ENCODE peak calls at places on chromosome 2, in six cellular contexts. W is AG09319, B is endodermal cell, A is GM10248, T is tibial artery, J is adrenal gland. R is an unnamed sample.

GRCh38 chr2:43950383-43951008 is 45.3 kb downstream of the LRPPRC start:
- DNase-seq in T (no peak), A (peak), W (no peak), J (peak), B (no peak), R (no peak)

GRCh38 chr2:240460781-240461431 is 25.4 kb downstream of the GPC1 start:
- DNase-seq in T (peak), B (peak), W (no peak), J (peak), A (no peak), R (peak)

GRCh38 chr2:31813016-31813415 is 197.8 kb downstream of the MEMO1 start:
- DNase-seq in T (no peak), B (no peak), J (no peak), W (no peak), A (no peak), R (no peak)

GRCh38 chr2:40665493-40666232 is 213.8 kb upstream of the SLC8A1 start:
- DNase-seq in A (no peak), J (no peak), T (no peak), B (no peak), W (no peak), R (no peak)

GRCh38 chr2:239611222-239611795 is 210.5 kb upstream of the HDAC4 start:
- DNase-seq in B (peak), J (no peak), W (no peak), A (no peak), T (no peak), R (no peak)

GRCh38 chr2:167181134-167181533 is 292.9 kb downstream of the XIRP2 start:
- DNase-seq in W (no peak), B (no peak), J (no peak), A (no peak), T (no peak), R (no peak)

GRCh38 chr2:153354406-153354805 is 124.2 kb downstream of the RPRM start:
- DNase-seq in B (no peak), W (no peak), J (peak), A (no peak), T (no peak), R (no peak)

GRCh38 chr2:136135924-136136906 is 18.3 kb upstream of the CXCR4 start:
- DNase-seq in T (no peak), W (no peak), J (peak), A (peak), B (no peak), R (no peak)

GRCh38 chr2:71419976-71420375 is 33.4 kb upstream of the DYSF start:
- DNase-seq in A (no peak), W (no peak), B (no peak), J (no peak), T (no peak), R (no peak)

GRCh38 chr2:237453671-237454070 is 33.4 kb upstream of the MLPH start:
- DNase-seq in J (no peak), A (no peak), W (no peak), B (no peak), T (no peak), R (no peak)

GRCh38 chr2:206520450-206520849 is 77.1 kb downstream of the ADAM23 start:
- DNase-seq in B (peak), W (no peak), A (no peak), J (no peak), T (no peak), R (no peak)

DNA sequence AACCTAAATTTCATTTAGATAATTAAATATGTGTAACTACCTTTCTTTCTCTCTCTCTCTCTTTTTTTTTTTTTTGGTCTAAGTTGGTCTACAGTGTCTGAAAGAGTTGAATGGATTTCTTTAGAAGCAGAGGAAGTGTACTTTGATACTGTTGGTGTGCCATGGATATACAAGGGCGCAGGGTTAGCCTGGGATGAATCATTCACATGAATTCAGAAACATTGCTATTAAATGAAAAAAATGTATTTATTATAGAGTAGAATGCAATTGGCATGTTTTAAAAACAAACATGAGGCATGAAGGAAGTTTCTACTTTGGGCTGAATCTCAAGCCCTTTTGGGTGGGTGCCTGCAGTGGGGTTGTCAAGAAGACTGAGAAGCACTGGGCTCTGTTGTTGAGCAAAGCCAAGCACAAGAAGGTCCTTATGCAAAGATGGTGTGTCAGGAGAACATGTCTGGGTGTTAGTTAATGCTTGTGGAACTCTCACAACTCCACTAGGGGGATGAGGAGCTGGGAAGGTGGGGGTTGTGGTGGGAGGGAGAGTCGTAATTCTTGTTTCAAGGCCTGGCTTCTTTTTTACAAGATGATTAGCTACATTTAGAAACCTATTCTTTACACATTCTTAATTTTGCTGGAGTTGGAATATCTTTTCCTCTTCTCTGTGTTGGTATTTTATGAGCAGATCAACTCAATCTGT is 57.9 kb downstream of the LYPD6 start:
- DNase-seq in J (no peak), T (no peak), W (no peak), A (no peak), B (peak), R (peak)
- TF ChIP-seq CTCF in J (no peak), T (no peak), W (peak), A (no peak), B (peak), R (peak)

DNA sequence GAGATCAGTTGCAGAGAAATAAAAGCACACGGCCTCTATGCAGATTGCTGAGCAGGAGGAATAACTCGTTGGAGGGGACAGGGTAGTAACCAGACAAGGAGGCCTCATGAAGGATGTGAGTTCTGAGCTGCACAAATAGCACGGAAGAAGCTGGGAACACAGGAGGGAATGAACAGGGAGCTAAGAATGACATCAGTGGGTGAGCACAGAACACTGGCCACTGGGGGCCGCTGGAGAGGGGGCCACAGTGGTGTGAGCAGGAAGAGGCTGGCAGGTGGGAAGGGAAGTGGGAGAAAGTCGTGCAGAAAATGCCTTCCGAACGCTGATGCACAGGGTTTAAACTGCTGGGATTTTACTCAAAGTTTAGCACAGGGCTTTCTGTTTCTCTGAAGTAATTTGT is 61.0 kb downstream of the ZAP70 start:
- DNase-seq in W (no peak), A (no peak), T (no peak), J (no peak), B (peak), R (peak)
- TF ChIP-seq CTCF in W (no peak), A (peak), T (no peak), J (no peak), B (peak), R (peak)

GRCh38 chr2:37180006-37180639 is 8.3 kb downstream of the SULT6B1 start:
- DNase-seq in B (no peak), T (no peak), A (no peak), W (no peak), J (no peak), R (no peak)
- TF ChIP-seq CTCF in B (peak), T (no peak), A (no peak), W (no peak), J (no peak), R (no peak)

GRCh38 chr2:234986346-234986745 is 34.5 kb downstream of the SH3BP4 start:
- DNase-seq in T (no peak), W (no peak), B (peak), A (no peak), J (no peak), R (no peak)

GRCh38 chr2:234988491-234988890 is 36.7 kb downstream of the SH3BP4 start:
- DNase-seq in T (no peak), W (no peak), B (no peak), A (no peak), J (no peak), R (no peak)

GRCh38 chr2:234987754-234988153 is 35.9 kb downstream of the SH3BP4 start:
- DNase-seq in W (no peak), T (no peak), J (no peak), B (no peak), A (no peak), R (no peak)

GRCh38 chr2:234985608-234986115 is 33.8 kb downstream of the SH3BP4 start:
- DNase-seq in W (no peak), B (no peak), J (no peak), A (no peak), T (no peak), R (no peak)

DNA sequence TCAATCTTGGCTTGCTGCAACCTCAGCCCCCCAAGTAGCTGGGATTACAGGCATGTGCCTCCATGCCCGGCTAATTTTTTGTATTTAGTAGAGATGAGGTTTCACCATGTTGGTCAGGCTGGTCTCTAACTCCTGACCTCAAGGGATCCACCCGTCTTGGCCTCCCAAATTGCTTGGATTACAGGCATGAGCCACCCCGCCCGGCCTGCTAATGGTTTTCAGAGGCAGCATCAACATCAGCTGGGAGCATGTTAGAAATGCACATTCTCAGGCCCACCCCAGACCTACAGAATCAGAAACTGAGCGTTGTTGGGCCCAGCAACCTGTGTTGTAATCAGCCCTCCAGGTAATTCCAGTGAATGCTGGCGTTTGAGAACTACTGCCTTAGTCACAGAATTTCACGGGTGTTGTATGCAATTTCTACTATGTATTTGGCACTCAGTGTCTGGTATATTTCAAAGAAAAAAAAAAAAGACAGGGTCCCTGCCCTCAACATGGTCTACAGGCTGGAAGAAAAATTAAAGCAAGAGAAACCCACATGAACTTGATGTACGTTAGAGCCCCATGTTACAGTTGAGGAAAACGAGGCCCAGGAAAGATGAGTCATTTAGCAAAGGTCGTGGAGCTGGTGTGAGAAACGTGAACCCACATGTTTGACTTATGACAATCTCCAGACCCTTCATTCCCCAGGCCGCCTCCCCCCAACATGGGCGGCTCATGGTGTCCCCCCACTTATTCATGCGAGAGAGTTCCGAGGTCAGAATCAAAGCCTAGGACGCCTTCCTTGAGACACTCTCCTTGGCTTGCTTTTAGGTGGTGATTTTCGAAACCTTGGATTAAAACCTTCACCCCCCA is 35.3 kb downstream of the SH3BP4 start:
- DNase-seq in A (no peak), W (no peak), J (no peak), B (no peak), T (no peak), R (no peak)
- TF ChIP-seq CTCF in A (no peak), W (no peak), J (no peak), B (no peak), T (no peak), R (no peak)

DNA sequence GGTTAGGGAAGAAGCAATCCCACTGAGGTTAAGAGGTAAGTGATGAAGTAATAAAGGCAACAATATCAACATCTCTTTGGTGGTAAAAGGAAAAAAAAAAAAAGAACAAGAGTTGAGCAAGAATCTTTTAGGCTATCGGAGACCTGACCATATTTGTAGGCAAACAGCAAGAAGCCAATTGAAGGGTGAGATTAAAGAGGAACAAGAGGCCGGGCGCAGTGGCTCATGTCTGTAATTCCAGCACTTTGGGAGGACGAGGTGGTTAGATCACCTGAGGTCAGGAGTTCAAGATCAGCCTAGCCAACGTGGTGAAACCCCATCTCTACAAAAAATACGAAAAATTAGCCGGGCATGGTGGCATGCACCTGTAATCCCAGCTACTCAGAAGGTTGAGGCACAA is 11.3 kb downstream of the VPS54 start:
- DNase-seq in A (no peak), T (no peak), J (no peak), B (no peak), W (no peak), R (no peak)
- TF ChIP-seq CTCF in A (no peak), T (no peak), J (no peak), B (no peak), W (no peak), R (no peak)

DNA sequence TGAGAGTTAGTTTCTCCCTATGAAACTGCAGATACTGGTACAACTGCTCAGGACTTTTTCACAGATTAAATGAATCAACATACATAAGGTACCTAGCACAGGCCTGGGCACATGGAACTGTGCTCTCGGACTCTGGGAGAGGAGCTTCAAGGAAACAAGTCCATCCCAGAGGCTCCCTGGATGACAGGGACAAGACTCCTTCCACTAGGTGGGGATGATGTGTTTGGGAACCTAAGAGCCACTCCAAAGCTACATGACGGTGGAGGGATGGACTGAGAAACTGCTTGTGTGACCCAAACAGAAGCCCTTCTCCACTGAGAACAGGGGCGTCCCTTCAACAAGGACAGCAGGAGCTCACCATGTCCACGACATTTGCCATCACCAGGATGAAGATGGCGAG is 37.1 kb downstream of the CENPO start:
- DNase-seq in T (peak), A (no peak), J (no peak), W (no peak), B (no peak), R (no peak)
- TF ChIP-seq CTCF in T (no peak), A (no peak), J (no peak), W (peak), B (peak), R (no peak)

GRCh38 chr2:193867454-193867853 is 1672.7 kb upstream of the TMEFF2 start:
- DNase-seq in B (peak), T (no peak), J (no peak), A (no peak), W (no peak), R (no peak)

GRCh38 chr2:193861557-193861956 is 1666.8 kb upstream of the TMEFF2 start:
- DNase-seq in B (no peak), J (no peak), A (no peak), T (no peak), W (no peak), R (no peak)
- TF ChIP-seq CTCF in B (peak), J (no peak), A (no peak), T (no peak), W (no peak), R (no peak)

DNA sequence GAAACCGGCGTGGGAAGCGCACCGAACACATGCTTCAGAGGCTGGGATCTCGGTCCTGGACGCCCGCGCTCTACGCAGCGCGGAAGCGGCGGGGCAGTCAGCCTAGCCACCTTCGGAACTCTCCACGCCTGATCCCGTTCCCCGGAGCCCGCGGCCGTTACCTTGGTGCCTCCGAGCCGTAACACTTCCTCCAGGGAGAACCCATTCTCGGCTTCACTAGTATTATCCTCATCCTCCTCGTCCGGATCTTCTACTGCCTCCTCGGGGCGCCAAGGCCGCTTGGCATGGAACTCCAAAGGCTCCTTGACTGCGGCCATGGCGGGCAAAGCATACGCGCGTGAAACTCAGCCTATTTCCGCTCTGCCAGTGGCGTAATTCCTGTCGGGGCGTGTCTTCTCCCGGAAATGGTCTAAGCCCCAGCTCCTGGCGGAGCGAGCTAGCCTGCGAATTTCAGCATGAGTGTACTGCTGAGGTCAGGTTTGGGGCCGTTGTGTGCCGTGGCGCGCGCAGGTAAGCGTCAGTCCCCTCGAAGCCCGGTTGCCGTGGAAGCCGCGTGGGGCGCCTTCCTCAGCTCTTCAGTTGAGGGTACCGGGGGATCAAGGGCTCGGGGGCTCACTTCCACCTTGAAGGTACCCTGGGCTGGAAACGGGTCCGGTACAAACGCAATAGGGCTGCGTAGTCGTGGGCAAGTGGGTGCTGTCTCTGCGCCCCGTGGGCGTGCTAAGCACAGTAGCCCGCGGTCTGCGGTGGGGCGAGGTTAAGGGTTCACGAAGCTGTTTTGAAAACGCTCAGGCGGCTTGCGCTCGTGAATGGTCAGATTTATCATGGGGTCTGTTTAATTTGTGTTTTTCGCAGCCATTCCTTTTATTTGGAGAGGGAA is at the start of the genes CEBPZ and NDUFAF7:
- DNase-seq in J (peak), T (peak), A (peak), W (peak), B (peak), R (peak)
- TF ChIP-seq CTCF in J (no peak), T (no peak), A (no peak), W (no peak), B (no peak), R (no peak)

DNA sequence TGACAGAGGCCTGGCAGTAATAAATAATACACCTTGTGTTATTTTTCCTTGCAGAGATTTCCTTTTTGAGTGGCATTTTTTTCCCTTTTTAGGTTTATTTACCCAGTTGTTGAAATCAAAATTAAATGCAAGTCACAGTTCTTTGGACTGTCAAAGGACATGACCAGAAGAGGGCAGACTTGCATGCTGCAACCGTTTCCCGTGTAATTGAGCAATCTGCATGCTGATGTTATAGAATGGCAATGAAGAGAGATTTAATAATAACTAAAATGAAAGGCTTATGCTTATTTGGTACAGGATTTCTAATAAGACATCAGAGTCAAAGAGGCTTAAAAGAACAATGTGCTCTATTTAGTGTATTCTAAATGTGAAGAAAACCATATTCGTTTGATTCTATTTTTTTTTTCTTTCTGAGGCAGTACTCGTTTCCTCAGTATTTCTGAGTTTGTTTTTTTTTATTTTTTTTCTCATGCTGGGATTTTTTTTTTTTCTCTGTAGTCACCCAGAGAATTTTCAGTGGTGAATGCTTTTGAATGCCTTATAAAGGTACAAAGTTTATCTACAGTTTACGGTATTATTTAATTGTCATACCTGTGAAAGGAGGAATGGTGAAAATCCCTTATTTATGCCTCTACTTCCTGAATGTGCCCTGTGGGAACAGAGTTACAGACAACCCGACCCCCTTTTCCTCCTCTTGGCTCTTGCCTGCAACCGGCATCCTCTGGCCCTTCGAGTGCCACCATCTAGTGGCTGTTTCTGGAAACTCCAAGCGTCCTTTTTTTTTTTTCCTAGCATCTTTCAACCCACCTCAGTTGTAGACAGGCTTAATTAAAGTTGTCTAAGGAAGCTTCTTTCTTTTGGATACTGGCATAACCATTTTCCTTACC is 368.5 kb downstream of the LRRTM1 start:
- DNase-seq in T (no peak), J (peak), W (peak), A (no peak), B (peak), R (peak)
- TF ChIP-seq CTCF in T (no peak), J (peak), W (peak), A (peak), B (peak), R (peak)

R was measured in nephron progenitor cell.